ENCODE peak calls at places on chromosomes 13 and 19, in nine cellular contexts. B, G, F, A, Z, X, J, U and S are unnamed samples.

GRCh38 chr13:20182231-20182846 is 10.4 kb downstream of the GJB2 start:
- DNase-seq in B (peak), G (no peak), F (peak), A (peak), Z (peak), X (peak), J (peak), U (peak), S (peak)

GRCh38 chr19:15449620-15450527 is at the start of gene WIZ:
- DNase-seq in B (peak), G (peak), F (peak), A (peak), Z (peak), X (peak), J (peak), U (peak), S (peak)

GRCh38 chr19:51830263-51830662 is 35.3 kb downstream of the FPR3 start:
- DNase-seq in B (no peak), G (no peak), F (no peak), A (no peak), Z (no peak), X (no peak), J (no peak), U (peak), S (no peak)

GRCh38 chr13:114148521-114148855 is 16.1 kb upstream of the RASA3 start:
- DNase-seq in B (no peak), G (peak), F (no peak), A (no peak), Z (no peak), X (no peak), J (no peak), U (no peak), S (peak)

GRCh38 chr13:110661256-110661655 is 44.7 kb downstream of the CARS2 start:
- DNase-seq in B (no peak), G (no peak), F (no peak), A (no peak), Z (no peak), X (no peak), J (no peak), U (no peak), S (no peak)

GRCh38 chr19:4369888-4370260 is 26.5 kb downstream of the MPND start:
- DNase-seq in B (peak), G (no peak), F (peak), A (no peak), Z (peak), X (no peak), J (no peak), U (no peak), S (peak)

GRCh38 chr19:19900124-19900523 is 622 bp upstream of the ZNF93 start:
- DNase-seq in B (no peak), G (no peak), F (peak), A (no peak), Z (no peak), X (peak), J (peak), U (peak), S (no peak)

GRCh38 chr19:48629297-48629598 is 7.9 kb downstream of the DBP start:
- DNase-seq in B (no peak), G (no peak), F (no peak), A (no peak), Z (no peak), X (no peak), J (no peak), U (no peak), S (no peak)

GRCh38 chr13:112116187-112116950 is 49.4 kb downstream of the SOX1 start:
- DNase-seq in B (no peak), G (no peak), F (no peak), A (no peak), Z (no peak), X (no peak), J (no peak), U (no peak), S (no peak)

GRCh38 chr13:26052136-26052736 is 420 bp upstream of the SHISA2 start:
- DNase-seq in B (no peak), G (no peak), F (no peak), A (no peak), Z (no peak), X (no peak), J (peak), U (no peak), S (no peak)

GRCh38 chr19:489418-490196 is 6.7 kb upstream of the MADCAM1 start:
- DNase-seq in B (no peak), G (no peak), F (peak), A (no peak), Z (no peak), X (no peak), J (peak), U (peak), S (no peak)

GRCh38 chr13:80093888-80094287 is 247.0 kb downstream of the SPRY2 start:
- DNase-seq in B (no peak), G (no peak), F (no peak), A (no peak), Z (no peak), X (no peak), J (no peak), U (no peak), S (no peak)

GRCh38 chr19:10517361-10517759 is at the start of gene S1PR5:
- DNase-seq in B (peak), G (no peak), F (no peak), A (peak), Z (peak), X (peak), J (no peak), U (no peak), S (no peak)

GRCh38 chr19:3510727-3511126 is 4.6 kb downstream of the FZR1 start:
- DNase-seq in B (no peak), G (no peak), F (no peak), A (no peak), Z (no peak), X (no peak), J (no peak), U (no peak), S (no peak)

GRCh38 chr19:39093761-39094160 is 9.6 kb downstream of the ACP7 start:
- DNase-seq in B (no peak), G (no peak), F (peak), A (no peak), Z (no peak), X (no peak), J (peak), U (peak), S (no peak)

GRCh38 chr13:99199541-99200432 is 867 bp upstream of the UBAC2 start:
- DNase-seq in B (peak), G (no peak), F (no peak), A (no peak), Z (no peak), X (no peak), J (no peak), U (peak), S (no peak)

GRCh38 chr13:53217221-53217620 is 188.6 kb downstream of the OLFM4 start:
- DNase-seq in B (no peak), G (no peak), F (no peak), A (no peak), Z (no peak), X (no peak), J (no peak), U (no peak), S (no peak)

GRCh38 chr13:109938255-109938936 is 152.0 kb upstream of the IRS2 start:
- DNase-seq in B (no peak), G (no peak), F (peak), A (no peak), Z (no peak), X (no peak), J (peak), U (peak), S (no peak)

GRCh38 chr19:7068599-7068998 is 904 bp upstream of the ZNF557 start:
- DNase-seq in B (no peak), G (no peak), F (no peak), A (no peak), Z (no peak), X (no peak), J (no peak), U (no peak), S (no peak)

GRCh38 chr19:7010722-7011593 is 10.3 kb downstream of the MBD3L2B start:
- DNase-seq in B (no peak), G (no peak), F (no peak), A (no peak), Z (no peak), X (no peak), J (no peak), U (no peak), S (no peak)

GRCh38 chr19:35315883-35316282 is 13.1 kb upstream of the CD22 start:
- DNase-seq in B (no peak), G (no peak), F (no peak), A (no peak), Z (no peak), X (no peak), J (no peak), U (no peak), S (no peak)

GRCh38 chr19:57212109-57212508 is 18.7 kb upstream of the AURKC start:
- DNase-seq in B (no peak), G (no peak), F (no peak), A (no peak), Z (no peak), X (no peak), J (no peak), U (no peak), S (no peak)

GRCh38 chr13:111956261-111957151 is 110.4 kb upstream of the SOX1 start:
- DNase-seq in B (no peak), G (no peak), F (no peak), A (no peak), Z (no peak), X (no peak), J (no peak), U (no peak), S (no peak)

GRCh38 chr13:112349681-112350080 is 26.5 kb upstream of the SPACA7 start:
- DNase-seq in B (no peak), G (no peak), F (no peak), A (no peak), Z (no peak), X (no peak), J (no peak), U (no peak), S (no peak)